ENCODE peak calls at places on chromosomes 5 and 9, in five cellular contexts. One of them, this sample, is unnamed.

GRCh38 chr5:73654171-73654811 is 28.3 kb downstream of the ARHGEF28 start:
- DNase-seq in activated CD8-positive, alpha-beta memory T cell treated with anti-CD3 and anti-CD28 coated beads for 48 hours: no peak
- DNase-seq in DMS79: no peak
- DNase-seq in NCI-H446: no peak
- DNase-seq in kidney epithelial cell: peak
- DNase-seq in this sample: no peak

GRCh38 chr5:31771500-31771899 is 132.6 kb downstream of the PDZD2 start:
- DNase-seq in activated CD8-positive, alpha-beta memory T cell treated with anti-CD3 and anti-CD28 coated beads for 48 hours: no peak
- DNase-seq in DMS79: no peak
- DNase-seq in NCI-H446: no peak
- DNase-seq in kidney epithelial cell: no peak
- DNase-seq in this sample: peak

GRCh38 chr5:80159133-80159815 is 96.6 kb downstream of the SERINC5 start:
- DNase-seq in activated CD8-positive, alpha-beta memory T cell treated with anti-CD3 and anti-CD28 coated beads for 48 hours: no peak
- DNase-seq in DMS79: no peak
- DNase-seq in NCI-H446: no peak
- DNase-seq in kidney epithelial cell: no peak
- DNase-seq in this sample: no peak

GRCh38 chr5:92758552-92758951 is 822.5 kb downstream of the NR2F1-AS1 start:
- DNase-seq in activated CD8-positive, alpha-beta memory T cell treated with anti-CD3 and anti-CD28 coated beads for 48 hours: no peak
- DNase-seq in DMS79: no peak
- DNase-seq in NCI-H446: no peak
- DNase-seq in kidney epithelial cell: no peak
- DNase-seq in this sample: no peak

GRCh38 chr9:36818242-36818938 is 215.7 kb downstream of the PAX5 start:
- DNase-seq in activated CD8-positive, alpha-beta memory T cell treated with anti-CD3 and anti-CD28 coated beads for 48 hours: no peak
- DNase-seq in DMS79: no peak
- DNase-seq in NCI-H446: no peak
- DNase-seq in kidney epithelial cell: no peak
- DNase-seq in this sample: no peak

GRCh38 chr5:121968910-121969607 is 7.3 kb downstream of the SRFBP1 start:
- DNase-seq in activated CD8-positive, alpha-beta memory T cell treated with anti-CD3 and anti-CD28 coated beads for 48 hours: no peak
- DNase-seq in DMS79: no peak
- DNase-seq in NCI-H446: peak
- DNase-seq in kidney epithelial cell: peak
- DNase-seq in this sample: no peak

GRCh38 chr9:130927338-130927737 is 11.7 kb downstream of the FIBCD1 start:
- DNase-seq in activated CD8-positive, alpha-beta memory T cell treated with anti-CD3 and anti-CD28 coated beads for 48 hours: no peak
- DNase-seq in DMS79: no peak
- DNase-seq in NCI-H446: peak
- DNase-seq in kidney epithelial cell: no peak
- DNase-seq in this sample: no peak

GRCh38 chr5:67577424-67577823 is 380.8 kb upstream of the CD180 start:
- DNase-seq in activated CD8-positive, alpha-beta memory T cell treated with anti-CD3 and anti-CD28 coated beads for 48 hours: no peak
- DNase-seq in DMS79: peak
- DNase-seq in NCI-H446: no peak
- DNase-seq in kidney epithelial cell: peak
- DNase-seq in this sample: no peak

GRCh38 chr5:376951-377325 is 55.4 kb downstream of the AHRR start:
- DNase-seq in activated CD8-positive, alpha-beta memory T cell treated with anti-CD3 and anti-CD28 coated beads for 48 hours: no peak
- DNase-seq in DMS79: no peak
- DNase-seq in NCI-H446: no peak
- DNase-seq in kidney epithelial cell: no peak
- DNase-seq in this sample: no peak